ENCODE peak calls at places on chromosome 1, in eight cellular contexts. H is HS-5, R is Daoy, N is stromal cell of bone marrow, Y is endodermal cell, L is GM04504, C is Panc1, G is NCI-H510A. T is an unnamed sample.

GRCh38 chr1:45543599-45544417 is 6.8 kb upstream of the AKR1A1 start:
- DNase-seq in H (no peak), R (peak), N (no peak), Y (no peak), L (no peak), C (no peak), G (no peak), T (peak)

GRCh38 chr1:93056214-93056613 is 22.9 kb upstream of the MTF2 start:
- DNase-seq in H (no peak), R (no peak), N (peak), Y (peak), L (no peak), C (no peak), G (no peak), T (no peak)

GRCh38 chr1:235582130-235582529 is 67.5 kb downstream of the GNG4 start:
- DNase-seq in H (no peak), R (no peak), N (no peak), Y (no peak), L (no peak), C (no peak), G (no peak), T (no peak)

GRCh38 chr1:158140871-158141270 is 39.8 kb upstream of the CD1D start:
- DNase-seq in H (no peak), R (no peak), N (no peak), Y (no peak), L (no peak), C (no peak), G (no peak), T (no peak)

GRCh38 chr1:205913451-205914204 is 29.6 kb downstream of the SLC26A9 start:
- DNase-seq in H (no peak), R (peak), N (no peak), Y (peak), L (no peak), C (no peak), G (no peak), T (no peak)

GRCh38 chr1:212669102-212669501 is 30.5 kb downstream of the BATF3 start:
- DNase-seq in H (no peak), R (peak), N (no peak), Y (peak), L (no peak), C (no peak), G (no peak), T (no peak)

GRCh38 chr1:222769968-222770620 is 33.1 kb downstream of the FAM177B start:
- DNase-seq in H (no peak), R (no peak), N (no peak), Y (no peak), L (no peak), C (no peak), G (no peak), T (no peak)

GRCh38 chr1:16167331-16168143 is 11.7 kb upstream of the EPHA2 start:
- DNase-seq in H (no peak), R (peak), N (no peak), Y (peak), L (no peak), C (no peak), G (no peak), T (peak)

GRCh38 chr1:4267381-4268261 is 367.5 kb upstream of the C1orf174 start:
- DNase-seq in H (no peak), R (no peak), N (no peak), Y (no peak), L (no peak), C (no peak), G (no peak), T (no peak)

GRCh38 chr1:85363102-85363501 is 86.7 kb upstream of the BCL10 start:
- DNase-seq in H (no peak), R (no peak), N (no peak), Y (no peak), L (no peak), C (no peak), G (no peak), T (no peak)

GRCh38 chr1:28437260-28437923 is 67.9 kb downstream of the PHACTR4 start:
- DNase-seq in H (peak), R (peak), N (peak), Y (peak), L (no peak), C (peak), G (no peak), T (no peak)

GRCh38 chr1:53826367-53826766 is 11.7 kb downstream of the NDC1 start:
- DNase-seq in H (no peak), R (no peak), N (peak), Y (no peak), L (no peak), C (no peak), G (no peak), T (no peak)

T was measured in B cell.